ENCODE peak calls at places on chromosomes 7 and 10, in ten cellular contexts. A is activated CD4-positive, alpha-beta T cell treated with anti-CD3 and anti-CD28 coated beads, Interleukin-2, amount 10 ng/mL, durations not matched to agents 7 days and 5 days; D is NCI-H1417; B is cardiac septum; Y is A172; W is activated CD8-positive, alpha-beta memory T cell treated with anti-CD3 and anti-CD28 coated beads for 48 hours; Q is NCI-H146; J is progenitor cell of endocrine pancreas; T is Right ventricle myocardium inferior; K is endothelial cell. X is an unnamed sample.

GRCh38 chr7:723541-723940 is 3.0 kb upstream of the DNAAF5 start:
- DNase-seq in A (no peak), D (no peak), B (peak), Y (no peak), W (no peak), Q (no peak), J (no peak), T (no peak), K (no peak), X (no peak)

GRCh38 chr10:110029448-110029847 is 21.7 kb downstream of the ADD3 start:
- DNase-seq in A (no peak), D (no peak), B (no peak), Y (no peak), W (no peak), Q (no peak), J (no peak), T (no peak), K (no peak), X (no peak)

GRCh38 chr7:28442540-28443420 is 30.5 kb downstream of the CREB5 start:
- DNase-seq in A (no peak), D (no peak), B (no peak), Y (peak), W (no peak), Q (no peak), J (no peak), T (no peak), K (no peak), X (no peak)

GRCh38 chr10:3095373-3096139 is 28.2 kb downstream of the PFKP start:
- DNase-seq in A (peak), D (no peak), B (no peak), Y (peak), W (peak), Q (no peak), J (no peak), T (no peak), K (no peak), X (peak)

GRCh38 chr10:48455392-48456151 is 149.1 kb downstream of the MAPK8 start:
- DNase-seq in A (no peak), D (no peak), B (peak), Y (no peak), W (no peak), Q (no peak), J (no peak), T (no peak), K (no peak), X (no peak)

GRCh38 chr10:35326466-35327235 is 9.7 kb upstream of the CCNY start:
- DNase-seq in A (no peak), D (no peak), B (no peak), Y (no peak), W (no peak), Q (no peak), J (no peak), T (no peak), K (no peak), X (no peak)

GRCh38 chr7:28179081-28180030 is 1.2 kb downstream of the JAZF1 start:
- DNase-seq in A (peak), D (peak), B (peak), Y (peak), W (no peak), Q (peak), J (peak), T (peak), K (peak), X (no peak)

GRCh38 chr7:133705596-133705995 is 421.5 kb upstream of the LRGUK start:
- DNase-seq in A (no peak), D (no peak), B (no peak), Y (peak), W (no peak), Q (no peak), J (no peak), T (no peak), K (no peak), X (peak)

GRCh38 chr10:92594194-92594593 is 1.3 kb downstream of the KIF11 start:
- DNase-seq in A (no peak), D (no peak), B (no peak), Y (no peak), W (no peak), Q (no peak), J (no peak), T (no peak), K (no peak), X (no peak)

GRCh38 chr10:28679941-28680752 is 2.8 kb downstream of the BAMBI start:
- DNase-seq in A (no peak), D (no peak), B (no peak), Y (peak), W (no peak), Q (peak), J (no peak), T (no peak), K (peak), X (no peak)

GRCh38 chr7:36236073-36236472 is 83.0 kb downstream of the EEPD1 start:
- DNase-seq in A (no peak), D (no peak), B (no peak), Y (no peak), W (no peak), Q (no peak), J (no peak), T (no peak), K (no peak), X (no peak)

GRCh38 chr10:118047363-118047719 is 600 bp upstream of the RAB11FIP2 start:
- DNase-seq in A (no peak), D (no peak), B (no peak), Y (no peak), W (no peak), Q (peak), J (no peak), T (no peak), K (no peak), X (no peak)

GRCh38 chr10:103772096-103772845 is 83.1 kb downstream of the SH3PXD2A start:
- DNase-seq in A (peak), D (peak), B (peak), Y (peak), W (no peak), Q (peak), J (peak), T (peak), K (peak), X (peak)

GRCh38 chr10:5948999-5949759 is 28.2 kb downstream of the IL15RA start:
- DNase-seq in A (peak), D (no peak), B (no peak), Y (peak), W (no peak), Q (peak), J (no peak), T (no peak), K (peak), X (peak)

GRCh38 chr10:126734015-126734414 is 63.5 kb upstream of the C10orf90 start:
- DNase-seq in A (no peak), D (no peak), B (no peak), Y (no peak), W (no peak), Q (no peak), J (no peak), T (no peak), K (no peak), X (no peak)

GRCh38 chr10:89392974-89393373 is 551 bp downstream of the IFIT1 start:
- DNase-seq in A (peak), D (no peak), B (no peak), Y (peak), W (no peak), Q (no peak), J (no peak), T (no peak), K (no peak), X (peak)

GRCh38 chr10:7819126-7819470 is 793 bp downstream of the TAF3 start:
- DNase-seq in A (peak), D (no peak), B (no peak), Y (peak), W (no peak), Q (peak), J (no peak), T (no peak), K (peak), X (peak)

GRCh38 chr7:130894146-130895005 is 160.4 kb upstream of the KLF14 start:
- DNase-seq in A (no peak), D (no peak), B (peak), Y (peak), W (no peak), Q (peak), J (no peak), T (peak), K (no peak), X (peak)